ENCODE peak calls at places on chromosomes 16 and 17, in six cellular contexts. J is endothelial cell; L is Daoy; K is Caco-2; E is activated naive CD4-positive, alpha-beta T cell treated with anti-CD3 and anti-CD28 coated beads, Interleukin-2, amount 50 U/mL, for 16 hours; T is activated T-cell treated with anti-CD3 and anti-CD28 coated beads for 24 hours. C is an unnamed sample.

GRCh38 chr17:61284174-61284573 is 115.5 kb upstream of the TBX2 start:
- DNase-seq in J (no peak), L (peak), K (no peak), E (no peak), T (no peak), C (no peak)

GRCh38 chr17:60355663-60356594 is 36.0 kb downstream of the USP32 start:
- DNase-seq in J (no peak), L (no peak), K (peak), E (no peak), T (no peak), C (no peak)

GRCh38 chr17:79023886-79024771 is at the start of gene C1QTNF1:
- DNase-seq in J (peak), L (peak), K (peak), E (peak), T (no peak), C (no peak)

GRCh38 chr17:33277436-33278100 is 15.5 kb downstream of the ASIC2 start:
- DNase-seq in J (no peak), L (no peak), K (peak), E (no peak), T (no peak), C (no peak)

GRCh38 chr17:33949100-33949499 is 306.0 kb upstream of the CCL2 start:
- DNase-seq in J (peak), L (peak), K (peak), E (no peak), T (no peak), C (no peak)

GRCh38 chr17:66625321-66625767 is 209.6 kb upstream of the CACNG5 start:
- DNase-seq in J (no peak), L (no peak), K (no peak), E (no peak), T (no peak), C (peak)

GRCh38 chr16:53822936-53823529 is 119.1 kb downstream of the FTO start:
- DNase-seq in J (no peak), L (peak), K (no peak), E (no peak), T (no peak), C (no peak)

GRCh38 chr16:49603956-49604355 is 230.4 kb downstream of the C16orf78 start:
- DNase-seq in J (no peak), L (no peak), K (no peak), E (no peak), T (no peak), C (no peak)

GRCh38 chr16:11138026-11138768 is 117.8 kb downstream of the SOCS1 start:
- DNase-seq in J (no peak), L (no peak), K (no peak), E (no peak), T (no peak), C (no peak)

GRCh38 chr17:65684631-65685030 is 123.2 kb upstream of the AXIN2 start:
- DNase-seq in J (no peak), L (no peak), K (no peak), E (no peak), T (no peak), C (no peak)

GRCh38 chr16:67529639-67530012 is 997 bp downstream of the RIPOR1 start:
- DNase-seq in J (no peak), L (no peak), K (no peak), E (no peak), T (no peak), C (no peak)

GRCh38 chr16:66890796-66891195 is 10.5 kb downstream of the PDP2 start:
- DNase-seq in J (no peak), L (no peak), K (no peak), E (no peak), T (no peak), C (no peak)

GRCh38 chr16:82639666-82640336 is 13.0 kb downstream of the CDH13 start:
- DNase-seq in J (peak), L (peak), K (peak), E (peak), T (peak), C (no peak)

GRCh38 chr17:52149626-52150025 is 8.9 kb downstream of the CA10 start:
- DNase-seq in J (no peak), L (no peak), K (no peak), E (no peak), T (no peak), C (no peak)

GRCh38 chr17:6556121-6557039 is at the start of gene PITPNM3:
- DNase-seq in J (peak), L (no peak), K (peak), E (no peak), T (no peak), C (no peak)

GRCh38 chr17:78862073-78863023 is 21.7 kb upstream of the USP36 start:
- DNase-seq in J (no peak), L (peak), K (no peak), E (no peak), T (no peak), C (no peak)

GRCh38 chr17:10061131-10061581 is 137.2 kb downstream of the GAS7 start:
- DNase-seq in J (no peak), L (no peak), K (no peak), E (no peak), T (no peak), C (no peak)

GRCh38 chr17:7354262-7354781 is 634 bp upstream of the TMEM95 start:
- DNase-seq in J (no peak), L (peak), K (no peak), E (no peak), T (no peak), C (no peak)

GRCh38 chr17:69447726-69448125 is 33.2 kb downstream of the MAP2K6 start:
- DNase-seq in J (no peak), L (no peak), K (no peak), E (no peak), T (no peak), C (no peak)

GRCh38 chr16:67528222-67528869 is at the start of gene RIPOR1:
- DNase-seq in J (no peak), L (no peak), K (no peak), E (peak), T (no peak), C (peak)

GRCh38 chr17:75691371-75692290 is 24.5 kb downstream of the SAP30BP start:
- DNase-seq in J (no peak), L (peak), K (no peak), E (no peak), T (no peak), C (no peak)

C was measured in 8988T.